ENCODE peak calls at places on chromosomes 11 and 22, in ten cellular contexts. X, P, U, Y, R, T, K, G, I and S are unnamed samples.

GRCh38 chr11:99068832-99069231 is 48.1 kb downstream of the CNTN5 start:
- DNase-seq in X (no peak), P (no peak), U (no peak), Y (no peak), R (no peak), T (no peak), K (no peak), G (no peak), I (no peak), S (no peak)

GRCh38 chr11:12827929-12828812 is 153.9 kb downstream of the TEAD1 start:
- DNase-seq in X (peak), P (peak), U (no peak), Y (no peak), R (no peak), T (peak), K (no peak), G (peak), I (no peak), S (no peak)

GRCh38 chr22:21099578-21099977 is 53.8 kb downstream of the LRRC74B start:
- DNase-seq in X (no peak), P (no peak), U (no peak), Y (no peak), R (no peak), T (no peak), K (no peak), G (no peak), I (no peak), S (no peak)

GRCh38 chr11:126152586-126152985 is 58.9 kb downstream of the RPUSD4 start:
- DNase-seq in X (no peak), P (no peak), U (no peak), Y (no peak), R (no peak), T (no peak), K (no peak), G (no peak), I (no peak), S (no peak)

GRCh38 chr22:37244114-37244921 is at the start of gene RAC2:
- DNase-seq in X (peak), P (peak), U (peak), Y (peak), R (peak), T (no peak), K (peak), G (no peak), I (peak), S (peak)

GRCh38 chr22:37229805-37230672 is 14.0 kb downstream of the RAC2 start:
- DNase-seq in X (peak), P (peak), U (peak), Y (peak), R (peak), T (no peak), K (peak), G (no peak), I (peak), S (peak)

GRCh38 chr11:67626970-67627369 is 2.8 kb downstream of the NUDT8 start:
- DNase-seq in X (no peak), P (no peak), U (no peak), Y (no peak), R (no peak), T (no peak), K (no peak), G (no peak), I (no peak), S (no peak)

GRCh38 chr11:62671604-62672528 is at the start of the genes LBHD1 and UQCC3:
- DNase-seq in X (peak), P (peak), U (peak), Y (peak), R (peak), T (peak), K (peak), G (peak), I (peak), S (peak)

GRCh38 chr22:38069372-38070249 is 12.4 kb downstream of the PICK1 start:
- DNase-seq in X (peak), P (peak), U (no peak), Y (no peak), R (no peak), T (peak), K (no peak), G (peak), I (peak), S (no peak)

GRCh38 chr22:18000441-18001039 is 23.8 kb downstream of the MICAL3 start:
- DNase-seq in X (no peak), P (no peak), U (peak), Y (no peak), R (peak), T (peak), K (no peak), G (peak), I (no peak), S (no peak)

GRCh38 chr22:20533879-20534265 is 26.5 kb downstream of the MED15 start:
- DNase-seq in X (no peak), P (no peak), U (no peak), Y (no peak), R (no peak), T (no peak), K (no peak), G (no peak), I (no peak), S (no peak)

GRCh38 chr11:27754035-27755017 is 54.1 kb upstream of the BDNF start:
- DNase-seq in X (peak), P (peak), U (no peak), Y (no peak), R (no peak), T (no peak), K (no peak), G (no peak), I (no peak), S (no peak)

GRCh38 chr11:71364176-71364671 is 84.0 kb downstream of the DHCR7 start:
- DNase-seq in X (no peak), P (no peak), U (no peak), Y (no peak), R (no peak), T (no peak), K (no peak), G (no peak), I (no peak), S (no peak)

GRCh38 chr11:103281301-103281700 is 172.1 kb downstream of the DYNC2H1 start:
- DNase-seq in X (peak), P (no peak), U (no peak), Y (no peak), R (no peak), T (no peak), K (no peak), G (no peak), I (no peak), S (no peak)

GRCh38 chr22:25475554-25476022 is 88.9 kb upstream of the GRK3 start:
- DNase-seq in X (peak), P (peak), U (no peak), Y (no peak), R (no peak), T (peak), K (no peak), G (peak), I (no peak), S (no peak)

GRCh38 chr11:33478111-33478573 is 221.0 kb downstream of the HIPK3 start:
- DNase-seq in X (peak), P (no peak), U (no peak), Y (no peak), R (no peak), T (no peak), K (no peak), G (no peak), I (no peak), S (no peak)

GRCh38 chr11:7473702-7474101 is 11.6 kb upstream of the OLFML1 start:
- DNase-seq in X (no peak), P (no peak), U (no peak), Y (no peak), R (no peak), T (no peak), K (no peak), G (no peak), I (no peak), S (no peak)

GRCh38 chr11:103091441-103091809 is 535 bp downstream of the DCUN1D5 start:
- DNase-seq in X (peak), P (peak), U (peak), Y (peak), R (peak), T (peak), K (peak), G (peak), I (peak), S (no peak)

GRCh38 chr22:42937164-42937854 is 77.6 kb downstream of the PACSIN2 start:
- DNase-seq in X (peak), P (peak), U (peak), Y (peak), R (no peak), T (no peak), K (peak), G (peak), I (no peak), S (peak)

GRCh38 chr11:20353829-20354434 is 9.6 kb upstream of the HTATIP2 start:
- DNase-seq in X (peak), P (peak), U (peak), Y (no peak), R (no peak), T (no peak), K (peak), G (peak), I (no peak), S (peak)

GRCh38 chr11:61962213-61963015 is 5.0 kb downstream of the FTH1 start:
- DNase-seq in X (peak), P (peak), U (no peak), Y (no peak), R (no peak), T (no peak), K (no peak), G (peak), I (no peak), S (no peak)

GRCh38 chr11:17560281-17561110 is 13.4 kb downstream of the OTOG start:
- DNase-seq in X (no peak), P (no peak), U (no peak), Y (no peak), R (no peak), T (no peak), K (no peak), G (no peak), I (no peak), S (no peak)

GRCh38 chr11:64868904-64869570 is 9.4 kb downstream of the EHD1 start:
- DNase-seq in X (peak), P (peak), U (peak), Y (no peak), R (no peak), T (no peak), K (no peak), G (peak), I (no peak), S (no peak)

GRCh38 chr11:11584446-11584810 is 37.4 kb downstream of the GALNT18 start:
- DNase-seq in X (peak), P (no peak), U (no peak), Y (no peak), R (no peak), T (no peak), K (no peak), G (peak), I (no peak), S (peak)

GRCh38 chr11:11978098-11978637 is 30.3 kb downstream of the DKK3 start:
- DNase-seq in X (no peak), P (no peak), U (no peak), Y (no peak), R (no peak), T (no peak), K (no peak), G (no peak), I (no peak), S (no peak)

GRCh38 chr22:32181043-32181442 is 21.9 kb upstream of the C22orf42 start:
- DNase-seq in X (no peak), P (no peak), U (no peak), Y (no peak), R (no peak), T (no peak), K (no peak), G (no peak), I (no peak), S (no peak)

GRCh38 chr11:70365536-70365912 is 32.8 kb upstream of the CTTN start:
- DNase-seq in X (no peak), P (no peak), U (no peak), Y (no peak), R (no peak), T (no peak), K (no peak), G (no peak), I (no peak), S (no peak)

GRCh38 chr11:30196400-30197206 is 34.2 kb upstream of the FSHB start:
- DNase-seq in X (peak), P (peak), U (peak), Y (peak), R (peak), T (peak), K (peak), G (peak), I (peak), S (peak)

GRCh38 chr11:2426221-2426620 is 18.1 kb downstream of the TRPM5 start:
- DNase-seq in X (no peak), P (no peak), U (no peak), Y (no peak), R (no peak), T (no peak), K (no peak), G (no peak), I (no peak), S (no peak)

GRCh38 chr11:125954945-125955640 is 9.2 kb downstream of the VSIG10L2 start:
- DNase-seq in X (no peak), P (no peak), U (no peak), Y (no peak), R (no peak), T (no peak), K (no peak), G (no peak), I (no peak), S (no peak)

GRCh38 chr11:2898366-2899079 is 12.9 kb upstream of the CDKN1C start:
- DNase-seq in X (peak), P (peak), U (peak), Y (peak), R (no peak), T (no peak), K (peak), G (peak), I (peak), S (no peak)

GRCh38 chr11:105109855-105110750 is 29.5 kb downstream of the CARD18 start:
- DNase-seq in X (peak), P (no peak), U (no peak), Y (no peak), R (no peak), T (no peak), K (no peak), G (no peak), I (no peak), S (no peak)

GRCh38 chr22:23289851-23290724 is 109.8 kb downstream of the BCR start:
- DNase-seq in X (peak), P (peak), U (peak), Y (peak), R (peak), T (no peak), K (peak), G (peak), I (no peak), S (no peak)

GRCh38 chr11:104705475-104706195 is 192.6 kb downstream of the CASP12 start:
- DNase-seq in X (no peak), P (no peak), U (peak), Y (peak), R (peak), T (peak), K (peak), G (no peak), I (peak), S (no peak)